ENCODE peak calls at places on chromosomes 4 and X, in seven cellular contexts. H is effector CD4-positive, alpha-beta T cell; Q is BE2C; I is heart left ventricle; J is Daoy; V is activated effector memory CD4-positive, alpha-beta T cell treated with Interleukin-2 at 50 U/mL for 16 hours; N is activated T-helper 1 cell treated with anti-CD3 and anti-CD28 coated beads, Interleukin-12 subunit alpha, Interleukin-12 subunit beta, Interleukin-2, Interleukin-4 antibody, amounts not matched to agents 30 ng/mL and 10 ng/mL and 1 ng/mL, durations not matched to agents 14 hours and 24 hours and 36 hours. T is an unnamed sample.

GRCh38 chrX:29231800-29232199 is 644.6 kb downstream of the IL1RAPL1 start:
- DNase-seq in V (no peak), N (no peak), Q (no peak), H (no peak), J (no peak), I (no peak), T (peak)

GRCh38 chr4:107740381-107740780 is 20.3 kb upstream of the PAPSS1 start:
- DNase-seq in Q (no peak), J (no peak), I (no peak), H (no peak), V (no peak), N (no peak), T (peak)

GRCh38 chrX:103730147-103730546 is 19.4 kb downstream of the TMEM31 start:
- DNase-seq in N (no peak), J (peak), Q (no peak), I (no peak), V (no peak), H (no peak), T (no peak)

GRCh38 chr4:176443117-176443516 is 123.4 kb downstream of the SPCS3 start:
- DNase-seq in V (no peak), I (no peak), N (no peak), J (peak), Q (no peak), H (no peak), T (peak)

GRCh38 chr4:73335717-73336116 is 68.4 kb upstream of the ALB start:
- DNase-seq in J (no peak), H (no peak), Q (no peak), N (no peak), V (no peak), I (no peak), T (no peak)

GRCh38 chr4:6953751-6954380 is 44.2 kb downstream of the TBC1D14 start:
- DNase-seq in J (peak), I (peak), N (no peak), H (no peak), V (no peak), Q (peak), T (peak)

GRCh38 chr4:153494562-153494961 is 28.4 kb downstream of the TMEM131L start:
- DNase-seq in Q (no peak), J (no peak), H (no peak), V (no peak), I (no peak), N (no peak), T (no peak)

GRCh38 chrX:69556094-69557011 is 52.2 kb downstream of the NALF2 start:
- DNase-seq in I (no peak), Q (no peak), J (peak), V (no peak), H (no peak), N (no peak), T (no peak)

GRCh38 chr4:15368906-15369305 is 58.9 kb upstream of the C1QTNF7 start:
- DNase-seq in N (no peak), H (no peak), V (no peak), I (no peak), Q (no peak), J (peak), T (peak)

GRCh38 chrX:145687707-145688106 is 129.9 kb upstream of the SLITRK2 start:
- DNase-seq in J (no peak), Q (no peak), H (no peak), N (no peak), I (no peak), V (no peak), T (no peak)

GRCh38 chr4:39319678-39320077 is 46.5 kb downstream of the RFC1 start:
- DNase-seq in H (no peak), V (no peak), N (no peak), I (no peak), J (peak), Q (no peak), T (peak)

GRCh38 chr4:7815562-7815961 is 124.1 kb downstream of the AFAP1 start:
- DNase-seq in V (no peak), N (no peak), I (no peak), Q (no peak), H (no peak), J (peak), T (peak)

GRCh38 chr4:692771-693554 is 4.0 kb upstream of the SLC49A3 start:
- DNase-seq in N (no peak), J (no peak), I (no peak), H (no peak), V (no peak), Q (no peak), T (no peak)

GRCh38 chrX:103248553-103248952 is 6.4 kb downstream of the TCEAL8 start:
- DNase-seq in I (no peak), Q (no peak), V (no peak), H (no peak), N (no peak), J (no peak), T (peak)

GRCh38 chr4:79650794-79651431 is 242.9 kb upstream of the GK2 start:
- DNase-seq in V (no peak), N (no peak), H (no peak), J (peak), Q (no peak), I (no peak), T (peak)

GRCh38 chrX:45667666-45668065 is 467.0 kb upstream of the DIPK2B start:
- DNase-seq in V (no peak), Q (no peak), H (no peak), I (no peak), J (peak), N (no peak), T (peak)

GRCh38 chr4:161948026-161948770 is 215.6 kb downstream of the FSTL5 start:
- DNase-seq in N (no peak), V (no peak), H (no peak), I (no peak), Q (no peak), J (no peak), T (no peak)

GRCh38 chr4:81605278-81605677 is 133.6 kb upstream of the RASGEF1B start:
- DNase-seq in H (no peak), V (no peak), J (no peak), N (no peak), Q (no peak), I (no peak), T (no peak)

GRCh38 chr4:20412072-20412471 is 160.4 kb downstream of the SLIT2 start:
- DNase-seq in H (no peak), I (no peak), Q (no peak), N (no peak), V (no peak), J (no peak), T (no peak)

GRCh38 chrX:126064901-126065541 is 101.1 kb downstream of the DCAF12L2 start:
- DNase-seq in I (no peak), N (no peak), Q (no peak), J (no peak), H (no peak), V (no peak), T (no peak)

GRCh38 chr4:121189811-121190210 is 25.7 kb upstream of the TNIP3 start:
- DNase-seq in Q (no peak), H (peak), V (peak), N (peak), J (no peak), I (no peak), T (no peak)

GRCh38 chr4:26076000-26076587 is 162.1 kb downstream of the SMIM20 start:
- DNase-seq in Q (no peak), J (no peak), I (no peak), V (no peak), N (peak), H (no peak), T (peak)

GRCh38 chrX:136879001-136879667 is 1.4 kb downstream of the RBMX start:
- DNase-seq in N (no peak), Q (no peak), J (no peak), V (no peak), I (no peak), H (no peak), T (no peak)

T was measured in IMR-90.